ENCODE peak calls at places on chromosome 11, in six cellular contexts. R is B cell, P is fibroblast of mammary gland, C is A549, S is breast epithelium, B is pancreas. I is an unnamed sample.

GRCh38 chr11:10628506-10629236 is 60.2 kb upstream of the LYVE1 start:
- DNase-seq in P (no peak), S (no peak), R (peak), C (no peak), B (no peak), I (peak)

GRCh38 chr11:61357233-61357893 is 4.3 kb downstream of the CYB561A3 start:
- DNase-seq in S (no peak), C (no peak), B (no peak), R (peak), P (no peak), I (no peak)

GRCh38 chr11:86219291-86220193 is 25.0 kb upstream of the EED start:
- DNase-seq in R (peak), B (no peak), S (no peak), C (no peak), P (no peak), I (no peak)

GRCh38 chr11:83319346-83319745 is 33.2 kb upstream of the CCDC90B start:
- DNase-seq in C (no peak), R (no peak), S (no peak), B (no peak), P (no peak), I (no peak)

GRCh38 chr11:124640660-124641059 is 18.0 kb downstream of the TBRG1 start:
- DNase-seq in R (no peak), P (peak), B (no peak), S (no peak), C (no peak), I (no peak)

GRCh38 chr11:33377100-33377851 is 120.1 kb downstream of the HIPK3 start:
- DNase-seq in C (no peak), P (peak), B (no peak), R (no peak), S (no peak), I (no peak)

GRCh38 chr11:9760180-9760550 is 96.3 kb downstream of the SWAP70 start:
- DNase-seq in P (peak), B (peak), R (no peak), S (peak), C (no peak), I (no peak)

GRCh38 chr11:13663631-13664071 is 4.8 kb upstream of the FAR1 start:
- DNase-seq in S (no peak), P (peak), R (no peak), B (no peak), C (no peak), I (no peak)

GRCh38 chr11:77602385-77603105 is 12.8 kb downstream of the AQP11 start:
- DNase-seq in P (peak), S (no peak), B (no peak), C (peak), R (no peak), I (no peak)

GRCh38 chr11:112279901-112280267 is 19.2 kb upstream of the PLET1 start:
- DNase-seq in C (peak), R (peak), P (peak), B (peak), S (no peak), I (peak)

GRCh38 chr11:104238916-104239315 is 75.0 kb upstream of the PDGFD start:
- DNase-seq in B (no peak), S (no peak), C (no peak), P (no peak), R (no peak), I (no peak)

GRCh38 chr11:130070829-130071205 is 1.1 kb downstream of the APLP2 start:
- DNase-seq in S (no peak), P (no peak), R (no peak), C (peak), B (no peak), I (no peak)

GRCh38 chr11:66311470-66311964 is 5.3 kb downstream of the CD248 start:
- DNase-seq in P (no peak), C (no peak), R (no peak), B (no peak), S (no peak), I (no peak)
- TF ChIP-seq CTCF in P (peak), C (no peak), R (no peak), B (no peak), S (no peak), I (peak)

DNA sequence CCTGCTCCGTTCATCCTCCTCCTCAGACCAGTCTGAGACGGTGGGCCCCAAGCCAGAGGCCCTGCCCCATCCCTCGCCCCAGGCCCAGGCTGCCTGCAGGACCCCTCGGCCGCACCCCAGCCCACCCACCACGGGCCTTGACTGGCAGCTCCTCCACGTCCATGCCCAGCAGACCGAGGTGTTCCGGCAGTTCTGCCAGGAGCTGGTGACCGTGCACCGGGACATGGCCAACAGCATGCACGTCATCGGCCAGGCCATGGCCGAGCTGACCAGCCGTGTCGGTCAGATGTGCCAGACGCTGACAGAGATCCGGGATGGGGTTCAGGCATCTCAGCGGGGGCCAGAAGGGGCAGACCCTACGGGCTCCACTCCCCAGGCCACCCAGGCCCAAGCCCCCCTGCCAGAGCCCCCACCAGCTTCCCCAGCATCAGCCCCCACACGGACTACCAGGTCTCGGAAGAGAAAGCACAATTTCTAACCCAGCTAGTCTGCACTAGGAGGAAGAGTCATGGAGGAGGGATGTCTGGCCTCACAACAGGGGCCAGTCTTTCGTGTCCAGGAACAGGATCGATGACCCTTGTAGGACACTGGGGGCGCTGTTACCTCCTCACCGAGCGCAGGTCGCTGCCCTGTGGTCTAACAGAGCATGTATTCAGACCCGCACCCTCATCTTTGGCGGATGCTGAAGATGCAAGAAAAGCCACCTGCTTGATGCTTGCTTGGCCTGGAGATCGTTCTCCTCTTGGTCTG is 66.3 kb downstream of the PRDM11 start:
- DNase-seq in S (no peak), B (no peak), P (no peak), C (peak), R (no peak), I (no peak)
- TF ChIP-seq CTCF in S (no peak), B (no peak), P (no peak), C (peak), R (no peak), I (no peak)

DNA sequence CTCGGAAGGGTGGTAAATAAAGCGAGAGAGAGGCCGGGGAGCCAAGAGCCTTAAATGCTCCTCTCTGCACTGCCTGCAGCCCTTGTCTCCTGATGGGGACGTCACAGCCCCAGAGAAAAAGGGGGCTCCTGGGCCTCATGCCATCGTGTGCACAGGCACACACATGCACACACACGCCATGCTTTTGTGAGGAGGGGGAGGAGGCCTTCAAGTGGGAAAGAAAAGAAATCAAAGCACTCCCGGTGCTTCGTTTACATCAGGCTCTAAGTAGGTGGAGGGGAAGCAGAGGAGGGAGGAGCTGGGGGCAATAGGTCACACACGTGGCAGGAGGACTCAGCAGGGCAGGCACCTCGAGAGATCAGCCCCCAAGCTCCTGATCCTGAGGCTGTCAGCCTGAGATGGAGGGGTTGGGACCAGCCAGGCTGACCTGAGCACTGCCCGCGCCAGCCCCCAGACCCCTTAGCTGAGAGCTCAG is 68.2 kb upstream of the NECTIN1 start:
- DNase-seq in S (no peak), P (no peak), R (no peak), B (no peak), C (no peak), I (no peak)
- TF ChIP-seq CTCF in S (no peak), P (no peak), R (no peak), B (no peak), C (no peak), I (no peak)

GRCh38 chr11:118916842-118917388 is 8.8 kb downstream of the BCL9L start:
- DNase-seq in S (no peak), P (peak), B (no peak), C (no peak), R (no peak), I (no peak)

GRCh38 chr11:118921121-118921928 is 4.4 kb downstream of the BCL9L start:
- DNase-seq in R (peak), P (peak), C (no peak), S (no peak), B (peak), I (no peak)

GRCh38 chr11:118917488-118918127 is 8.1 kb downstream of the BCL9L start:
- DNase-seq in P (peak), B (no peak), R (peak), C (no peak), S (peak), I (peak)

GRCh38 chr11:118918128-118918685 is 7.5 kb downstream of the BCL9L start:
- DNase-seq in R (peak), B (peak), C (no peak), S (peak), P (peak), I (peak)

DNA sequence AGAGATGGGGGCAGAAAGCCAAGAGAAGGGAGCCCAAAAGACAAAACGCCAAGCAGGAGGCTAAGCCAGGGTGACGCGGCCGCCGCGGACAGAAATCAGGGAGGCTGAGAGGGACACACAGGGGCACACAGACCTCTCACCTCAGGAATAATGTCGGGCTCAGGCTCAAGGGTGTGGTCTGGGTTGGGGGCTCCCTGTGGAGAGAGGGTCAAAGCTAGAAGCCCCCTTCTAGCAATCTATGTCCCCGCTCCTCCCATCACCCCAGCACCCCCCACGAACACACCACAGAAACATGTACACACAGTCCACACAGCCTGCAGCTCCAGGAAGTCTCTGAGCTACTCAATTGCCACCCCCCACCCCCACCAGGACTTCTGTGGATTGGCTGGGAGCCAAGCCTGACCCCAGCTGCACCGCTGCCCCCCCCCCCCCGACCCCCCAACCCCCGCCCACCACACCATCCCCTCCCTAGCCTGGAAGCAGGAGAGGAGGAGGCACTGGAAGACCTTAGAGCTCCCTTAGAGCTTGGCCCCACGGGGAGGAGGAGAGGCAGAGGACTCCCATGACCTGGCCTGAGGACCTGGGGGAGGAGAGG is 6.9 kb downstream of the BCL9L start:
- DNase-seq in S (no peak), B (no peak), P (peak), R (peak), C (no peak), I (peak)
- TF ChIP-seq CTCF in S (no peak), B (no peak), P (no peak), R (no peak), C (no peak), I (no peak)

I was measured in activated CD8-positive, alpha-beta T cell treated with anti-CD3 and anti-CD28 coated beads for 36 hours.